ENCODE peak calls at places on chromosome 22, in ten cellular contexts. One of them, this sample, is unnamed.

GRCh38 chr22:39717099-39717498 is 146.5 kb downstream of the CACNA1I start:
- DNase-seq in germinal center: no peak
- DNase-seq in HEK293T: no peak
- DNase-seq in NCI-H69: no peak
- DNase-seq in spleen: no peak
- DNase-seq in SJSA1: no peak
- DNase-seq in NCI-H510A treated with DMSO at 0.1 percent for 48 hours: no peak
- DNase-seq in GM12892: no peak
- DNase-seq in mammary epithelial cell: no peak
- DNase-seq in adrenal gland: no peak
- DNase-seq in this sample: no peak

GRCh38 chr22:28015056-28015445 is 96.0 kb upstream of the PITPNB start:
- DNase-seq in germinal center: no peak
- DNase-seq in HEK293T: no peak
- DNase-seq in NCI-H69: peak
- DNase-seq in spleen: peak
- DNase-seq in SJSA1: no peak
- DNase-seq in NCI-H510A treated with DMSO at 0.1 percent for 48 hours: no peak
- DNase-seq in GM12892: no peak
- DNase-seq in mammary epithelial cell: no peak
- DNase-seq in adrenal gland: no peak
- DNase-seq in this sample: no peak

GRCh38 chr22:20268350-20269012 is 363 bp upstream of the RTN4R start:
- DNase-seq in germinal center: peak
- DNase-seq in HEK293T: peak
- DNase-seq in NCI-H69: peak
- DNase-seq in spleen: peak
- DNase-seq in SJSA1: peak
- DNase-seq in NCI-H510A treated with DMSO at 0.1 percent for 48 hours: peak
- DNase-seq in GM12892: peak
- DNase-seq in mammary epithelial cell: peak
- DNase-seq in adrenal gland: peak
- DNase-seq in this sample: peak

GRCh38 chr22:49920859-49921258 is 2.4 kb downstream of the CRELD2 start:
- DNase-seq in germinal center: no peak
- DNase-seq in HEK293T: no peak
- DNase-seq in NCI-H69: no peak
- DNase-seq in spleen: peak
- DNase-seq in SJSA1: no peak
- DNase-seq in NCI-H510A treated with DMSO at 0.1 percent for 48 hours: no peak
- DNase-seq in GM12892: no peak
- DNase-seq in mammary epithelial cell: no peak
- DNase-seq in adrenal gland: no peak
- DNase-seq in this sample: no peak

GRCh38 chr22:48782817-48783511 is 1044.7 kb downstream of the BRD1 start:
- DNase-seq in germinal center: no peak
- DNase-seq in HEK293T: no peak
- DNase-seq in NCI-H69: peak
- DNase-seq in spleen: no peak
- DNase-seq in SJSA1: no peak
- DNase-seq in NCI-H510A treated with DMSO at 0.1 percent for 48 hours: peak
- DNase-seq in GM12892: no peak
- DNase-seq in mammary epithelial cell: no peak
- DNase-seq in adrenal gland: no peak
- DNase-seq in this sample: peak

GRCh38 chr22:38989461-38989860 is 7.3 kb downstream of the APOBEC3B start:
- DNase-seq in germinal center: no peak
- DNase-seq in HEK293T: no peak
- DNase-seq in NCI-H69: no peak
- DNase-seq in spleen: no peak
- DNase-seq in SJSA1: no peak
- DNase-seq in NCI-H510A treated with DMSO at 0.1 percent for 48 hours: peak
- DNase-seq in GM12892: no peak
- DNase-seq in mammary epithelial cell: no peak
- DNase-seq in adrenal gland: no peak
- DNase-seq in this sample: no peak

GRCh38 chr22:50531546-50532352 is 1.9 kb upstream of the TYMP start:
- DNase-seq in germinal center: peak
- DNase-seq in HEK293T: no peak
- DNase-seq in NCI-H69: peak
- DNase-seq in spleen: peak
- DNase-seq in SJSA1: peak
- DNase-seq in NCI-H510A treated with DMSO at 0.1 percent for 48 hours: peak
- DNase-seq in GM12892: peak
- DNase-seq in mammary epithelial cell: no peak
- DNase-seq in adrenal gland: peak
- DNase-seq in this sample: peak

GRCh38 chr22:48241658-48242057 is 1479.2 kb downstream of the TBC1D22A start:
- DNase-seq in germinal center: no peak
- DNase-seq in HEK293T: no peak
- DNase-seq in NCI-H69: no peak
- DNase-seq in spleen: peak
- DNase-seq in SJSA1: no peak
- DNase-seq in NCI-H510A treated with DMSO at 0.1 percent for 48 hours: no peak
- DNase-seq in GM12892: no peak
- DNase-seq in mammary epithelial cell: no peak
- DNase-seq in adrenal gland: no peak
- DNase-seq in this sample: no peak

GRCh38 chr22:23169032-23169384 is 11.3 kb upstream of the BCR start:
- DNase-seq in germinal center: no peak
- DNase-seq in HEK293T: no peak
- DNase-seq in NCI-H69: no peak
- DNase-seq in spleen: no peak
- DNase-seq in SJSA1: no peak
- DNase-seq in NCI-H510A treated with DMSO at 0.1 percent for 48 hours: no peak
- DNase-seq in GM12892: no peak
- DNase-seq in mammary epithelial cell: no peak
- DNase-seq in adrenal gland: no peak
- DNase-seq in this sample: no peak

GRCh38 chr22:44205713-44206645 is 25.3 kb downstream of the PARVG start:
- DNase-seq in germinal center: no peak
- DNase-seq in HEK293T: no peak
- DNase-seq in NCI-H69: no peak
- DNase-seq in spleen: no peak
- DNase-seq in SJSA1: no peak
- DNase-seq in NCI-H510A treated with DMSO at 0.1 percent for 48 hours: no peak
- DNase-seq in GM12892: no peak
- DNase-seq in mammary epithelial cell: no peak
- DNase-seq in adrenal gland: no peak
- DNase-seq in this sample: no peak

GRCh38 chr22:49427941-49428340 is 399.7 kb downstream of the BRD1 start:
- DNase-seq in germinal center: no peak
- DNase-seq in HEK293T: no peak
- DNase-seq in NCI-H69: no peak
- DNase-seq in spleen: no peak
- DNase-seq in SJSA1: no peak
- DNase-seq in NCI-H510A treated with DMSO at 0.1 percent for 48 hours: no peak
- DNase-seq in GM12892: no peak
- DNase-seq in mammary epithelial cell: no peak
- DNase-seq in adrenal gland: no peak
- DNase-seq in this sample: no peak

GRCh38 chr22:46582281-46582811 is 37.8 kb upstream of the GRAMD4 start:
- DNase-seq in germinal center: no peak
- DNase-seq in HEK293T: no peak
- DNase-seq in NCI-H69: no peak
- DNase-seq in spleen: peak
- DNase-seq in SJSA1: no peak
- DNase-seq in NCI-H510A treated with DMSO at 0.1 percent for 48 hours: peak
- DNase-seq in GM12892: no peak
- DNase-seq in mammary epithelial cell: no peak
- DNase-seq in adrenal gland: no peak
- DNase-seq in this sample: no peak

GRCh38 chr22:27990879-27991278 is 71.8 kb upstream of the PITPNB start:
- DNase-seq in germinal center: no peak
- DNase-seq in HEK293T: peak
- DNase-seq in NCI-H69: peak
- DNase-seq in spleen: no peak
- DNase-seq in SJSA1: peak
- DNase-seq in NCI-H510A treated with DMSO at 0.1 percent for 48 hours: no peak
- DNase-seq in GM12892: no peak
- DNase-seq in mammary epithelial cell: no peak
- DNase-seq in adrenal gland: peak
- DNase-seq in this sample: no peak

GRCh38 chr22:42959472-42960145 is 55.3 kb downstream of the PACSIN2 start:
- DNase-seq in germinal center: no peak
- DNase-seq in HEK293T: peak
- DNase-seq in NCI-H69: peak
- DNase-seq in spleen: no peak
- DNase-seq in SJSA1: peak
- DNase-seq in NCI-H510A treated with DMSO at 0.1 percent for 48 hours: peak
- DNase-seq in GM12892: no peak
- DNase-seq in mammary epithelial cell: peak
- DNase-seq in adrenal gland: peak
- DNase-seq in this sample: no peak

GRCh38 chr22:37135023-37135422 is 14.7 kb downstream of the IL2RB start:
- DNase-seq in germinal center: no peak
- DNase-seq in HEK293T: no peak
- DNase-seq in NCI-H69: no peak
- DNase-seq in spleen: no peak
- DNase-seq in SJSA1: no peak
- DNase-seq in NCI-H510A treated with DMSO at 0.1 percent for 48 hours: no peak
- DNase-seq in GM12892: no peak
- DNase-seq in mammary epithelial cell: no peak
- DNase-seq in adrenal gland: no peak
- DNase-seq in this sample: no peak

GRCh38 chr22:22460635-22461034 is 47.9 kb downstream of the ZNF280B start:
- DNase-seq in germinal center: peak
- DNase-seq in HEK293T: no peak
- DNase-seq in NCI-H69: peak
- DNase-seq in spleen: no peak
- DNase-seq in SJSA1: no peak
- DNase-seq in NCI-H510A treated with DMSO at 0.1 percent for 48 hours: no peak
- DNase-seq in GM12892: no peak
- DNase-seq in mammary epithelial cell: no peak
- DNase-seq in adrenal gland: no peak
- DNase-seq in this sample: no peak

GRCh38 chr22:50252081-50253045 is 1.3 kb upstream of the HDAC10 start:
- DNase-seq in germinal center: peak
- DNase-seq in HEK293T: peak
- DNase-seq in NCI-H69: peak
- DNase-seq in spleen: peak
- DNase-seq in SJSA1: peak
- DNase-seq in NCI-H510A treated with DMSO at 0.1 percent for 48 hours: peak
- DNase-seq in GM12892: peak
- DNase-seq in mammary epithelial cell: peak
- DNase-seq in adrenal gland: peak
- DNase-seq in this sample: peak

GRCh38 chr22:24325105-24325757 is 54.6 kb downstream of the SPECC1L start:
- DNase-seq in germinal center: peak
- DNase-seq in HEK293T: peak
- DNase-seq in NCI-H69: peak
- DNase-seq in spleen: no peak
- DNase-seq in SJSA1: peak
- DNase-seq in NCI-H510A treated with DMSO at 0.1 percent for 48 hours: peak
- DNase-seq in GM12892: peak
- DNase-seq in mammary epithelial cell: peak
- DNase-seq in adrenal gland: peak
- DNase-seq in this sample: no peak

GRCh38 chr22:40668611-40669390 is 10.5 kb upstream of the MCHR1 start:
- DNase-seq in germinal center: no peak
- DNase-seq in HEK293T: no peak
- DNase-seq in NCI-H69: no peak
- DNase-seq in spleen: no peak
- DNase-seq in SJSA1: peak
- DNase-seq in NCI-H510A treated with DMSO at 0.1 percent for 48 hours: no peak
- DNase-seq in GM12892: no peak
- DNase-seq in mammary epithelial cell: peak
- DNase-seq in adrenal gland: no peak
- DNase-seq in this sample: no peak

GRCh38 chr22:23847991-23848864 is 9.4 kb upstream of the DERL3 start:
- DNase-seq in germinal center: peak
- DNase-seq in HEK293T: no peak
- DNase-seq in NCI-H69: no peak
- DNase-seq in spleen: peak
- DNase-seq in SJSA1: no peak
- DNase-seq in NCI-H510A treated with DMSO at 0.1 percent for 48 hours: no peak
- DNase-seq in GM12892: no peak
- DNase-seq in mammary epithelial cell: no peak
- DNase-seq in adrenal gland: no peak
- DNase-seq in this sample: no peak

GRCh38 chr22:27382947-27383346 is 418.6 kb downstream of the MN1 start:
- DNase-seq in germinal center: no peak
- DNase-seq in HEK293T: no peak
- DNase-seq in NCI-H69: no peak
- DNase-seq in spleen: no peak
- DNase-seq in SJSA1: no peak
- DNase-seq in NCI-H510A treated with DMSO at 0.1 percent for 48 hours: no peak
- DNase-seq in GM12892: no peak
- DNase-seq in mammary epithelial cell: no peak
- DNase-seq in adrenal gland: no peak
- DNase-seq in this sample: no peak

GRCh38 chr22:26681395-26681821 is 24.0 kb downstream of the MIAT start:
- DNase-seq in germinal center: no peak
- DNase-seq in HEK293T: no peak
- DNase-seq in NCI-H69: no peak
- DNase-seq in spleen: peak
- DNase-seq in SJSA1: peak
- DNase-seq in NCI-H510A treated with DMSO at 0.1 percent for 48 hours: no peak
- DNase-seq in GM12892: no peak
- DNase-seq in mammary epithelial cell: no peak
- DNase-seq in adrenal gland: no peak
- DNase-seq in this sample: no peak

GRCh38 chr22:19187716-19188563 is 9.4 kb upstream of the SLC25A1 start:
- DNase-seq in germinal center: no peak
- DNase-seq in HEK293T: no peak
- DNase-seq in NCI-H69: no peak
- DNase-seq in spleen: no peak
- DNase-seq in SJSA1: no peak
- DNase-seq in NCI-H510A treated with DMSO at 0.1 percent for 48 hours: no peak
- DNase-seq in GM12892: no peak
- DNase-seq in mammary epithelial cell: no peak
- DNase-seq in adrenal gland: no peak
- DNase-seq in this sample: no peak

GRCh38 chr22:46453829-46454220 is 83.6 kb downstream of the CELSR1 start:
- DNase-seq in germinal center: no peak
- DNase-seq in HEK293T: no peak
- DNase-seq in NCI-H69: no peak
- DNase-seq in spleen: no peak
- DNase-seq in SJSA1: no peak
- DNase-seq in NCI-H510A treated with DMSO at 0.1 percent for 48 hours: no peak
- DNase-seq in GM12892: no peak
- DNase-seq in mammary epithelial cell: no peak
- DNase-seq in adrenal gland: no peak
- DNase-seq in this sample: no peak

GRCh38 chr22:39628563-39629080 is 58.1 kb downstream of the CACNA1I start:
- DNase-seq in germinal center: no peak
- DNase-seq in HEK293T: no peak
- DNase-seq in NCI-H69: no peak
- DNase-seq in spleen: no peak
- DNase-seq in SJSA1: no peak
- DNase-seq in NCI-H510A treated with DMSO at 0.1 percent for 48 hours: no peak
- DNase-seq in GM12892: no peak
- DNase-seq in mammary epithelial cell: no peak
- DNase-seq in adrenal gland: no peak
- DNase-seq in this sample: no peak

GRCh38 chr22:19904881-19905618 is 36.5 kb upstream of the COMT start:
- DNase-seq in germinal center: no peak
- DNase-seq in HEK293T: no peak
- DNase-seq in NCI-H69: no peak
- DNase-seq in spleen: no peak
- DNase-seq in SJSA1: peak
- DNase-seq in NCI-H510A treated with DMSO at 0.1 percent for 48 hours: no peak
- DNase-seq in GM12892: no peak
- DNase-seq in mammary epithelial cell: no peak
- DNase-seq in adrenal gland: no peak
- DNase-seq in this sample: no peak

GRCh38 chr22:18931905-18932652 is 4.0 kb downstream of the PRODH start:
- DNase-seq in germinal center: no peak
- DNase-seq in HEK293T: no peak
- DNase-seq in NCI-H69: no peak
- DNase-seq in spleen: no peak
- DNase-seq in SJSA1: no peak
- DNase-seq in NCI-H510A treated with DMSO at 0.1 percent for 48 hours: no peak
- DNase-seq in GM12892: no peak
- DNase-seq in mammary epithelial cell: no peak
- DNase-seq in adrenal gland: no peak
- DNase-seq in this sample: no peak

GRCh38 chr22:46471901-46472721 is 65.3 kb downstream of the CELSR1 start:
- DNase-seq in germinal center: no peak
- DNase-seq in HEK293T: no peak
- DNase-seq in NCI-H69: no peak
- DNase-seq in spleen: no peak
- DNase-seq in SJSA1: no peak
- DNase-seq in NCI-H510A treated with DMSO at 0.1 percent for 48 hours: no peak
- DNase-seq in GM12892: no peak
- DNase-seq in mammary epithelial cell: no peak
- DNase-seq in adrenal gland: no peak
- DNase-seq in this sample: no peak

This sample was measured in CD8-positive, alpha-beta T cell.